ENCODE peak calls at places on chromosomes 2 and 18, in seven cellular contexts. S is adipocyte, D is tibial nerve, W is A549, F is HCT116, Y is Karpas-422, N is right cardiac atrium. G is an unnamed sample. For H3K4me1, the result is how much of the 10 kb centered on the place peaks cover.

GRCh38 chr18:71223487-71223886 is 934.6 kb downstream of the SOCS6 start:
- DNase-seq in Y (no peak), S (no peak), F (no peak), W (no peak), N (no peak), D (no peak), G (no peak)

GRCh38 chr2:176172748-176173586 is 15.5 kb upstream of the HOXD1 start:
- DNase-seq in F (no peak), S (no peak), Y (no peak), W (no peak), D (no peak), N (no peak), G (no peak)

GRCh38 chr2:218405365-218406208 is 5.9 kb downstream of the CTDSP1 start:
- DNase-seq in N (no peak), D (no peak), F (no peak), S (no peak), W (no peak), Y (peak), G (no peak)

GRCh38 chr2:226902041-226902972 is 66.5 kb downstream of the RHBDD1 start:
- DNase-seq in Y (no peak), N (no peak), W (no peak), D (no peak), S (peak), F (no peak), G (no peak)

GRCh38 chr18:58715540-58715939 is 44.3 kb downstream of the MALT1 start:
- DNase-seq in Y (no peak), W (no peak), F (no peak), N (no peak), S (no peak), D (no peak), G (no peak)

GRCh38 chr2:207239222-207239674 is 73.5 kb upstream of the KLF7 start:
- DNase-seq in D (peak), F (no peak), W (no peak), Y (no peak), N (peak), S (peak), G (peak)

GRCh38 chr18:5972298-5972697 is 77.0 kb upstream of the TMEM200C start:
- DNase-seq in F (no peak), D (no peak), W (no peak), N (peak), Y (peak), S (no peak), G (no peak)

GRCh38 chr2:111049792-111050640 is 70.7 kb upstream of the BCL2L11 start:
- DNase-seq in W (no peak), S (no peak), Y (peak), N (no peak), D (no peak), F (no peak), G (no peak)

GRCh38 chr2:208545398-208546042 is 138.9 kb downstream of the PTH2R start:
- DNase-seq in N (no peak), F (no peak), D (no peak), Y (no peak), W (no peak), S (no peak), G (no peak)

GRCh38 chr2:10087360-10087759 is 7.1 kb upstream of the CYS1 start:
- DNase-seq in N (no peak), D (no peak), S (no peak), Y (no peak), W (no peak), F (no peak), G (no peak)

GRCh38 chr2:64023485-64024258 is 4.4 kb upstream of the VPS54 start:
- DNase-seq in F (no peak), W (no peak), S (no peak), Y (no peak), D (no peak), N (no peak), G (no peak)

GRCh38 chr18:68991281-68991680 is 193.4 kb downstream of the CCDC102B start:
- DNase-seq in N (no peak), W (no peak), D (no peak), Y (no peak), F (no peak), S (peak), G (no peak)

GRCh38 chr2:18559531-18559930 is 922 bp downstream of the RDH14 start:
- DNase-seq in D (no peak), Y (no peak), S (no peak), W (no peak), F (no peak), N (peak), G (no peak)

GRCh38 chr2:240888130-240888889 is 7.6 kb downstream of the MAB21L4 start:
- DNase-seq in F (no peak), S (no peak), Y (no peak), N (peak), D (no peak), W (no peak), G (no peak)

GRCh38 chr2:36918307-36918706 is 48.0 kb downstream of the STRN start:
- DNase-seq in S (peak), F (no peak), W (no peak), N (no peak), Y (peak), D (no peak), G (no peak)

GRCh38 chr18:28666216-28666615 is 489.3 kb upstream of the CDH2 start:
- DNase-seq in W (no peak), Y (no peak), F (no peak), S (no peak), N (no peak), D (no peak), G (no peak)

GRCh38 chr2:42128731-42129486 is 40.2 kb upstream of the EML4 start:
- DNase-seq in F (no peak), Y (peak), D (no peak), N (no peak), W (no peak), S (no peak), G (peak)

GRCh38 chr2:217922101-217923006 is 80.4 kb downstream of the TNS1 start:
- DNase-seq in S (peak), W (no peak), F (no peak), N (peak), Y (no peak), D (no peak), G (peak)

GRCh38 chr2:129868151-129868550 is 111.3 kb upstream of the RAB6C start:
- DNase-seq in F (no peak), W (no peak), D (no peak), Y (no peak), S (no peak), N (no peak), G (no peak)

GRCh38 chr2:240205348-240205747 is 64.9 kb upstream of the OTOS start:
- DNase-seq in W (peak), N (no peak), F (no peak), S (peak), Y (no peak), D (no peak), G (peak)

GRCh38 chr2:73939419-73939818 is 12.7 kb downstream of the DGUOK start:
- DNase-seq in F (no peak), S (peak), D (no peak), W (no peak), N (no peak), Y (no peak), G (no peak)

DNA sequence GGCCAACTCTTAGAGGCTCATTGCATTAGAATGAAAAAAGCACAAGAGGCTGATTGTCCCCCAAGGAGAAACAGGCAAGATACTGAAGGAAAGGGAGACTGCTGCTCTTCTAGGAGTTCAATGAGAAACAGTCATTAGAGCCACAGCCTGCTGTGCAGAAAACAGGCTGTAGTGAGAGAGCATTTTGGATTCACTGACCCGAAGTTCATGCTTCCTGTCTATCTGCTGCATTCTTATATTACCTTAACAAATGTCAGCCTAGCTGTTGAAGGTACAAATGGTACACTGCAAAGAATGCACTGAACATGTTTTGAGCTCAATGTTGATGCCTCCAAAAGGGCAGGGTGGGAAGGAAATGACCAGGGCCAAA is 423.4 kb downstream of the SETBP1 start:
- DNase-seq in Y (peak), N (no peak), F (no peak), S (no peak), D (no peak), W (no peak), G (no peak)
- H3K4me1 ChIP-seq in Y (half or more), N (under half), F (under half), S (under half), D (under half), W (under half), G (under half)

DNA sequence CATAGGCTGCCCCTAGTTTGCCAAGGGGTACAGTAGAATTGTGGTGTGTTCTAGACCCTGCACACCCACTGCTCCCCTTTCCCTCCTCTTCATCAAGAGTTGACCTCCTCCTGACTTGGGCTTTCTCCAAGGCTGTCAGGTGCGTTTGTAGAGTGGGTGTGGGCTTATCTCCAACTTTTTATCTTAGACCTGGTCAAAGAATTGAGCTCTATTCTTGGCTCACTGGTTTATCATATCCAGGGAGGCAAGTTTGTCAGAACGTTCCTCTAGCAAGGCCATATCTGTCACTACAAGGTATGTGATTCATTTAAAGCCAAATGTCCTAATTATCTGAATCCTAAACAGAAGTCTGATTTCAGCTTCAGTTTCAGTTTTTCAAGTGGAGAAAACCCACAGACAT is 117.2 kb upstream of the MGAT5 start:
- DNase-seq in S (no peak), F (no peak), Y (no peak), D (no peak), N (no peak), W (no peak), G (no peak)
- H3K4me1 ChIP-seq in S (under half), F (under half), Y (under half), D (half or more), N (under half), W (under half), G (under half)

GRCh38 chr2:127355407-127356008 is 32.3 kb downstream of the MAP3K2 start:
- DNase-seq in S (no peak), N (no peak), W (no peak), F (peak), Y (peak), D (no peak), G (peak)

GRCh38 chr2:127359520-127359919 is 28.3 kb downstream of the MAP3K2 start:
- DNase-seq in W (no peak), S (no peak), N (no peak), Y (no peak), F (no peak), D (no peak), G (no peak)

GRCh38 chr2:127358044-127358443 is 29.7 kb downstream of the MAP3K2 start:
- DNase-seq in N (no peak), F (no peak), Y (no peak), D (no peak), W (no peak), S (no peak), G (no peak)

GRCh38 chr2:127358971-127359370 is 28.8 kb downstream of the MAP3K2 start:
- DNase-seq in Y (no peak), D (no peak), N (no peak), S (no peak), F (no peak), W (no peak), G (no peak)

GRCh38 chr2:127356531-127356930 is 31.2 kb downstream of the MAP3K2 start:
- DNase-seq in F (no peak), Y (no peak), D (no peak), W (no peak), S (peak), N (no peak), G (no peak)
- H3K4me1 ChIP-seq in F (under half), Y (under half), D (under half), W (half or more), S (under half), N (under half), G (under half)

GRCh38 chr2:202771741-202772470 is 99.7 kb downstream of the ICA1L start:
- DNase-seq in D (no peak), S (peak), N (peak), F (no peak), Y (no peak), W (no peak), G (no peak)
- H3K4me1 ChIP-seq in D (under half), S (under half), N (under half), F (under half), Y (under half), W (under half), G (under half)

DNA sequence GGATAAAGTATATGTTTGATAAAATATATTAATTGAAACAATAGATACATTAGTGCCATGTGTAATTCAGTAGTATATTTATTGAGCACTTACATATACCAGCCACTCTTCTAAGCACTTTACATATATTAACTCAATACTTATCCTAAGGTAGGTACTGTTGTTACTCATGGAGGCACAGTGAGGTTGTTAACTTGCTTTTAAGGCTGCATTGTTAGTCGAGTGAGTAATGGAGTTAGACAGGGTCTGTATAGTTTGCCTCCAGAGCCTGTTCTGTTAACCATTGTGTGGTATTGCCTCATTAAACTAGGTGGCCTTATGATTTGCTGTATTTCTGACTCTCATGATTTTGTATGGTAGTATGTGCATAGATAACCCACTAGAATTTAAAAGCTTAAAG is 44.2 kb downstream of the LCLAT1 start:
- DNase-seq in W (no peak), D (no peak), F (no peak), N (no peak), S (no peak), Y (no peak), G (no peak)
- H3K4me1 ChIP-seq in W (under half), D (under half), F (under half), N (under half), S (under half), Y (under half), G (under half)

DNA sequence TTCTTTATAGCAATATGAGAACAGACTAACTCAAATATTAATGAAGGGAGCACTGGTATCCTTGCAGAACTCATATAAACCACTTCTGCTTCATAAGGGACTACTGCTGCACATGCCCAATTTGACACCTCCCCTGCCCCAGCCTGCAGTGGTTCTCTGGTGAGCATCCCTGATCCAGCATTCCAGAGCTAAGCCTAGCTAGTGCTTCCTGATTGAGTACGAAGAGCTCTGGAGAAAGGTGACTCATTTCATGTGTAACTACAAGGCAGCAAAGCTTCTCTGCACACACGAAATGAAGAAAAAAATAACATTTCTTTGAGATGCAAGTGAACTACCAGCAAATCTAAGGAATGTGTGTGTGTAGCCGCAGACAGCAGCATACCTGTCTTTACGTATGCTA is 22.8 kb upstream of the ADNP2 start:
- DNase-seq in W (no peak), S (no peak), N (no peak), Y (no peak), D (no peak), F (no peak), G (no peak)
- H3K4me1 ChIP-seq in W (under half), S (under half), N (under half), Y (under half), D (under half), F (under half), G (under half)

DNA sequence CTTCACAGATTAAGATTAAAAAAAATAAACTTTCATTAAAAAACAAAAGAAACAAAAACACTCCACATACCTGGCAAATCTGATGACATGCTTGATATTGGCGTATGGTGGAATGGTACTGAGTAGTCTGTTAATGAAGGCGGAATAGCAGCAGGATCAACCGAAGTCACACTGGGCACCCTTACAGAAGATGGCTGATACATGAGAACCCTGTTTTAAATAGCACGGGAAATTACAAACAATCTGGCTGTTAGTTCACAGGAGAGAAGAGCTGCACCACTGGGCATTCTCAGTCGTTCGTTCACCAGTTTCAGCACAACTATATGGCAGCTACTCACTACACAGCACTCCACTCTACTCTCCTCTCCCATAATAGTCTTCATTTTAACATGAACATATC is 64.0 kb upstream of the ST8SIA5 start:
- DNase-seq in D (no peak), S (no peak), W (no peak), Y (no peak), N (no peak), F (no peak), G (no peak)
- H3K4me1 ChIP-seq in D (under half), S (under half), W (under half), Y (under half), N (under half), F (under half), G (under half)

GRCh38 chr2:159720676-159721075 is 8.4 kb downstream of the MARCHF7 start:
- DNase-seq in W (no peak), S (no peak), F (no peak), Y (no peak), D (no peak), N (no peak), G (no peak)

GRCh38 chr2:159728645-159729044 is 16.3 kb downstream of the MARCHF7 start:
- DNase-seq in N (no peak), S (no peak), W (no peak), Y (no peak), D (no peak), F (no peak), G (no peak)

GRCh38 chr2:159722580-159722979 is 10.3 kb downstream of the MARCHF7 start:
- DNase-seq in Y (no peak), S (no peak), N (no peak), F (no peak), D (no peak), W (no peak), G (no peak)

DNA sequence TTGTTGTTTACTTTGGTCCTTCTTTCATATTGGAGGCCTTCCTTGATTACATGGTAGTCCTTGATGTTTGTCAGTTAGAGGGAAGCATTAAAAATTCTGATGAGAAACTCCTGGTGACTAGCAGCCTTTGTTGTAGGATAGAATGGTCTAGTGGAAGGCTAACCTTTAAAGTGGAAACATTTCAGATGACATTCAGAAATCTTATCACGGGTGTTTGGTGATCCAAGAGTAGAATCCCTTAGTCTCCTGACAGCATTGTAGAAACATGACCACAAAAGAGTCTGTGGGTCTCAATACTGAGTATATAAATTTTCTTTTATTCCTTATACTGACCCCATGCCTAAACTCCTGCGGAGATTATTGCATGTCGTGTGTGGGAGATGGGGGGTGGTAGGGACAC is 13.4 kb downstream of the MARCHF7 start:
- DNase-seq in F (no peak), D (no peak), S (no peak), W (no peak), Y (no peak), N (no peak), G (no peak)
- H3K4me1 ChIP-seq in F (under half), D (under half), S (under half), W (under half), Y (under half), N (under half), G (under half)